ENCODE peak calls at places on chromosome 3, in five cellular contexts. One of them, this sample, is unnamed. For H3K79me2, the result is how much of the 10 kb centered on the place peaks cover.

GRCh38 chr3:194075088-194075615 is 60.8 kb upstream of the HES1 start:
- DNase-seq in endothelial cell of umbilical vein: no peak
- DNase-seq in neural progenitor cell: no peak
- DNase-seq in mesendoderm: no peak
- DNase-seq in GM23248: no peak
- DNase-seq in this sample: peak

GRCh38 chr3:185164428-185165217 is 11.8 kb upstream of the C3orf70 start:
- DNase-seq in endothelial cell of umbilical vein: no peak
- DNase-seq in neural progenitor cell: no peak
- DNase-seq in mesendoderm: no peak
- DNase-seq in GM23248: no peak
- DNase-seq in this sample: no peak

GRCh38 chr3:131795382-131796085 is 239.3 kb downstream of the CPNE4 start:
- DNase-seq in endothelial cell of umbilical vein: no peak
- DNase-seq in neural progenitor cell: no peak
- DNase-seq in mesendoderm: peak
- DNase-seq in GM23248: no peak
- DNase-seq in this sample: peak

GRCh38 chr3:14430706-14431470 is 28.5 kb downstream of the SLC6A6 start:
- DNase-seq in endothelial cell of umbilical vein: no peak
- DNase-seq in neural progenitor cell: no peak
- DNase-seq in mesendoderm: no peak
- DNase-seq in GM23248: no peak
- DNase-seq in this sample: no peak

GRCh38 chr3:184448321-184449160 is 68.7 kb downstream of the CHRD start:
- DNase-seq in endothelial cell of umbilical vein: peak
- DNase-seq in neural progenitor cell: no peak
- DNase-seq in mesendoderm: peak
- DNase-seq in GM23248: peak
- DNase-seq in this sample: peak

GRCh38 chr3:64190517-64191515 is 34.5 kb downstream of the PRICKLE2 start:
- DNase-seq in endothelial cell of umbilical vein: no peak
- DNase-seq in neural progenitor cell: no peak
- DNase-seq in mesendoderm: no peak
- DNase-seq in GM23248: peak
- DNase-seq in this sample: peak

GRCh38 chr3:2595486-2595885 is 496.8 kb downstream of the CNTN4 start:
- DNase-seq in endothelial cell of umbilical vein: no peak
- DNase-seq in neural progenitor cell: peak
- DNase-seq in mesendoderm: peak
- DNase-seq in GM23248: no peak
- DNase-seq in this sample: no peak

GRCh38 chr3:52820741-52821140 is 9.7 kb downstream of the ITIH4 start:
- DNase-seq in endothelial cell of umbilical vein: peak
- DNase-seq in neural progenitor cell: peak
- DNase-seq in mesendoderm: peak
- DNase-seq in GM23248: peak
- DNase-seq in this sample: no peak

GRCh38 chr3:134052370-134052769 is 22.6 kb upstream of the SLCO2A1 start:
- DNase-seq in endothelial cell of umbilical vein: no peak
- DNase-seq in neural progenitor cell: no peak
- DNase-seq in mesendoderm: no peak
- DNase-seq in GM23248: no peak
- DNase-seq in this sample: no peak

GRCh38 chr3:43706342-43706741 is 15.6 kb downstream of the ABHD5 start:
- DNase-seq in endothelial cell of umbilical vein: no peak
- DNase-seq in neural progenitor cell: no peak
- DNase-seq in mesendoderm: no peak
- DNase-seq in GM23248: no peak
- DNase-seq in this sample: no peak

GRCh38 chr3:42130329-42131070 is 39.3 kb downstream of the TRAK1 start:
- DNase-seq in endothelial cell of umbilical vein: no peak
- DNase-seq in neural progenitor cell: no peak
- DNase-seq in mesendoderm: no peak
- DNase-seq in GM23248: no peak
- DNase-seq in this sample: no peak

GRCh38 chr3:153268564-153269279 is 106.7 kb downstream of the RAP2B start:
- DNase-seq in endothelial cell of umbilical vein: no peak
- DNase-seq in neural progenitor cell: no peak
- DNase-seq in mesendoderm: no peak
- DNase-seq in GM23248: no peak
- DNase-seq in this sample: no peak

GRCh38 chr3:55622116-55622515 is 135.0 kb upstream of the WNT5A start:
- DNase-seq in endothelial cell of umbilical vein: no peak
- DNase-seq in neural progenitor cell: no peak
- DNase-seq in mesendoderm: no peak
- DNase-seq in GM23248: peak
- DNase-seq in this sample: peak

GRCh38 chr3:308597-309321 is 112.2 kb downstream of the CHL1 start:
- DNase-seq in endothelial cell of umbilical vein: no peak
- DNase-seq in neural progenitor cell: no peak
- DNase-seq in mesendoderm: no peak
- DNase-seq in GM23248: no peak
- DNase-seq in this sample: no peak

GRCh38 chr3:20739814-20740213 is 553.8 kb upstream of the SGO1 start:
- DNase-seq in endothelial cell of umbilical vein: peak
- DNase-seq in neural progenitor cell: no peak
- DNase-seq in mesendoderm: no peak
- DNase-seq in GM23248: peak
- DNase-seq in this sample: peak

GRCh38 chr3:184154909-184155643 is at the start of gene DVL3:
- DNase-seq in endothelial cell of umbilical vein: peak
- DNase-seq in neural progenitor cell: peak
- DNase-seq in mesendoderm: peak
- DNase-seq in GM23248: peak
- DNase-seq in this sample: peak

GRCh38 chr3:13078158-13078905 is 5.1 kb upstream of the IQSEC1 start:
- DNase-seq in endothelial cell of umbilical vein: no peak
- DNase-seq in neural progenitor cell: no peak
- DNase-seq in mesendoderm: no peak
- DNase-seq in GM23248: no peak
- DNase-seq in this sample: no peak

GRCh38 chr3:187922704-187923393 is 177.6 kb upstream of the BCL6 start:
- DNase-seq in endothelial cell of umbilical vein: no peak
- DNase-seq in neural progenitor cell: no peak
- DNase-seq in mesendoderm: no peak
- DNase-seq in GM23248: peak
- DNase-seq in this sample: peak

GRCh38 chr3:183122257-183122932 is 23.1 kb upstream of the MCCC1 start:
- DNase-seq in endothelial cell of umbilical vein: peak
- DNase-seq in neural progenitor cell: peak
- DNase-seq in mesendoderm: peak
- DNase-seq in GM23248: peak
- DNase-seq in this sample: peak

GRCh38 chr3:124800511-124801374 is 70.5 kb downstream of the UMPS start:
- DNase-seq in endothelial cell of umbilical vein: peak
- DNase-seq in neural progenitor cell: no peak
- DNase-seq in mesendoderm: no peak
- DNase-seq in GM23248: no peak
- DNase-seq in this sample: peak

GRCh38 chr3:13338231-13338630 is 81.9 kb downstream of the NUP210 start:
- DNase-seq in endothelial cell of umbilical vein: no peak
- DNase-seq in neural progenitor cell: no peak
- DNase-seq in mesendoderm: peak
- DNase-seq in GM23248: peak
- DNase-seq in this sample: no peak

GRCh38 chr3:195352895-195353488 is 82.0 kb upstream of the XXYLT1 start:
- DNase-seq in endothelial cell of umbilical vein: no peak
- DNase-seq in neural progenitor cell: no peak
- DNase-seq in mesendoderm: peak
- DNase-seq in GM23248: peak
- DNase-seq in this sample: peak

GRCh38 chr3:55621648-55622047 is 134.5 kb upstream of the WNT5A start:
- DNase-seq in endothelial cell of umbilical vein: no peak
- DNase-seq in neural progenitor cell: no peak
- DNase-seq in mesendoderm: no peak
- DNase-seq in GM23248: no peak
- DNase-seq in this sample: peak

GRCh38 chr3:71087109-71088018 is 496.2 kb downstream of the FOXP1 start:
- DNase-seq in endothelial cell of umbilical vein: peak
- DNase-seq in neural progenitor cell: no peak
- DNase-seq in mesendoderm: no peak
- DNase-seq in GM23248: no peak
- DNase-seq in this sample: peak

GRCh38 chr3:169430687-169431404 is 232.7 kb downstream of the MECOM start:
- DNase-seq in endothelial cell of umbilical vein: peak
- DNase-seq in neural progenitor cell: no peak
- DNase-seq in mesendoderm: peak
- DNase-seq in GM23248: no peak
- DNase-seq in this sample: peak

GRCh38 chr3:196624907-196625306 is 14.6 kb upstream of the NRROS start:
- DNase-seq in endothelial cell of umbilical vein: no peak
- DNase-seq in neural progenitor cell: no peak
- DNase-seq in mesendoderm: no peak
- DNase-seq in GM23248: no peak
- DNase-seq in this sample: no peak

GRCh38 chr3:105466495-105467080 is 99.9 kb downstream of the ALCAM start:
- DNase-seq in endothelial cell of umbilical vein: no peak
- DNase-seq in neural progenitor cell: no peak
- DNase-seq in mesendoderm: no peak
- DNase-seq in GM23248: peak
- DNase-seq in this sample: peak
- H3K79me2 ChIP-seq in endothelial cell of umbilical vein: under half
- H3K79me2 ChIP-seq in neural progenitor cell: under half
- H3K79me2 ChIP-seq in mesendoderm: under half
- H3K79me2 ChIP-seq in GM23248: half or more
- H3K79me2 ChIP-seq in this sample: under half

GRCh38 chr3:126358038-126358815 is 1.0 kb upstream of the KLF15 start:
- DNase-seq in endothelial cell of umbilical vein: no peak
- DNase-seq in neural progenitor cell: peak
- DNase-seq in mesendoderm: peak
- DNase-seq in GM23248: peak
- DNase-seq in this sample: peak

GRCh38 chr3:126357299-126358037 is at the start of gene KLF15:
- DNase-seq in endothelial cell of umbilical vein: peak
- DNase-seq in neural progenitor cell: peak
- DNase-seq in mesendoderm: peak
- DNase-seq in GM23248: peak
- DNase-seq in this sample: peak

GRCh38 chr3:126355777-126356372 is 1.3 kb downstream of the KLF15 start:
- DNase-seq in endothelial cell of umbilical vein: peak
- DNase-seq in neural progenitor cell: peak
- DNase-seq in mesendoderm: peak
- DNase-seq in GM23248: peak
- DNase-seq in this sample: peak

GRCh38 chr3:126355251-126355650 is 2.0 kb downstream of the KLF15 start:
- DNase-seq in endothelial cell of umbilical vein: no peak
- DNase-seq in neural progenitor cell: no peak
- DNase-seq in mesendoderm: no peak
- DNase-seq in GM23248: no peak
- DNase-seq in this sample: no peak

DNA sequence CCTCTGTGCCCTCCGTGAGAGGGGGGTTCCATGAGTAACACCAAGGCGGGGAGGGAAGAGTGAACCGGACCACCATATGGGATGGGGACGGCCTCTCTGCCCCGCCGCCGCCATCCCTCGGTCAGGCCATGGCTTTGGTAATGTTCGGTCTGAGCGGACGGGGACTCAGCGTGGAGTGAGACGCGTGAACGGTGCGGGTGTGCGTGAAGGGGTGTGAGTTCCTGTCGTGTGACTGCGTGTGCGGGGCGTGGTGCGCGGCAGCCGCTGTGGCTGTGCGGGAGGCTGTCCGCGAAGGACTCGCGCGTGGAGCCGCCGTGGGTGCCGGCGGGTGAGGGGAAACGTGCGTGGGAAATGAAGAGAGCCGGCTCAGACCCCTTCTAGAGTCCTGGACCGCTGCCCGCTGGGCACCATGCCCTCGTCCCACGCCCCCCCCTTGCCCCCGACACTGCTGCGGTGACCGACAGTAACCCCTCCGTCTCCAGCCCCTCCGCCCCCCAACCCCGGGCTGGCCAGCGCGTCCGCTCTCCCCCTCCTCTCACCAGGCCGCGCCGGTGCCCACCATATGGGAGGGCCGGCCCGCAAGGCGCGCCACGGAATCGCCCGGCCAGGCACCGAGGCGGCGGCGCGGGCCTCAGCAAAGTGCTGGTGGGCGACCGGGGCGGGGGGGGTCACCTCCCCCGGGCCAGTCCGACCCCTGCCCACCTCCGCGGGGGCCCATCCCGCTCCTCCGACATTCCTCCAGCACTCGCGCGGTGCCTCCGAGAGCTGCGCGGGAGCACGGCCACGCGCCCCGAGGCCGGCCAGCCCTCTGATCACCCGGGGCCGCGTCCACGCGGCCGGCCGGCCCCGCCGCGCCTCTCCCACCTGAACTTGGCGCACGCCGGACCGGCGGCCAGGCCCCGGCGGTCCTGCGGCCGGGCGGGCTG is 572 bp downstream of the KLF15 start:
- DNase-seq in endothelial cell of umbilical vein: peak
- DNase-seq in neural progenitor cell: peak
- DNase-seq in mesendoderm: no peak
- DNase-seq in GM23248: peak
- DNase-seq in this sample: no peak
- H3K4me3 ChIP-seq in endothelial cell of umbilical vein: peak
- H3K4me3 ChIP-seq in neural progenitor cell: peak
- H3K4me3 ChIP-seq in mesendoderm: peak
- H3K4me3 ChIP-seq in GM23248: peak
- H3K4me3 ChIP-seq in this sample: peak

GRCh38 chr3:61562042-61562809 is 855 bp downstream of the PTPRG start:
- DNase-seq in endothelial cell of umbilical vein: peak
- DNase-seq in neural progenitor cell: peak
- DNase-seq in mesendoderm: no peak
- DNase-seq in GM23248: peak
- DNase-seq in this sample: no peak
- H3K9ac ChIP-seq in endothelial cell of umbilical vein: peak
- H3K9ac ChIP-seq in neural progenitor cell: peak
- H3K9ac ChIP-seq in mesendoderm: peak
- H3K9ac ChIP-seq in GM23248: peak
- H3K9ac ChIP-seq in this sample: peak

GRCh38 chr3:97778152-97778551 is 13.6 kb downstream of the ARL6 start:
- DNase-seq in endothelial cell of umbilical vein: peak
- DNase-seq in neural progenitor cell: no peak
- DNase-seq in mesendoderm: no peak
- DNase-seq in GM23248: no peak
- DNase-seq in this sample: no peak

DNA sequence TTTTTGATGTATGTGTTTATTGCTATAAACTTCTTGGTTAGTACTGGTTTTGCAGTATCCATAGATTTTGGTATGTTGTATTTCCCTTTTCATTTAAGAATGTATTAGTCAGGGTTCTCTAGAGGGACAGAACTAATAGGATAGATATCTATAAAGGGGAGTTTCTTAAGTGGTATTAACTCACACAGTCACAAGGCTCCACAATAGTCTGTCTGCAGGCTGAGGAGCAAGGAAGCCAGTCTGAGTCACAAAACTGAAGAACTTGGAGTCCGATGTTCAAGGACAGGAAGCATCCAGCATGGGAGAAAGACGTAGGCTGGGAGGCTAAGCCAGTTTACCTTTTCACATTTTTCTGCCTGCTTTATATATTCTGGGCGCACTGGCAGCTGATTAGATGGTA is 8.4 kb downstream of the ARL6 start:
- DNase-seq in endothelial cell of umbilical vein: no peak
- DNase-seq in neural progenitor cell: no peak
- DNase-seq in mesendoderm: no peak
- DNase-seq in GM23248: no peak
- DNase-seq in this sample: no peak
- H3K79me2 ChIP-seq in endothelial cell of umbilical vein: under half
- H3K79me2 ChIP-seq in neural progenitor cell: under half
- H3K79me2 ChIP-seq in mesendoderm: under half
- H3K79me2 ChIP-seq in GM23248: under half
- H3K79me2 ChIP-seq in this sample: under half